ENCODE peak calls at places on chromosome X, in five cellular contexts. U is lower lobe of right lung, I is ovary, T is breast epithelium, D is fibroblast of lung. M is an unnamed sample.

GRCh38 chrX:134533952-134534351 is 74.0 kb downstream of the HPRT1 start:
- DNase-seq in T (no peak), D (no peak), U (no peak), I (no peak), M (no peak)

GRCh38 chrX:10048076-10048475 is 80.9 kb downstream of the CLDN34 start:
- DNase-seq in D (no peak), U (no peak), I (no peak), T (no peak), M (peak; percentile 57)

GRCh38 chrX:45322382-45322781 is 121.7 kb upstream of the DIPK2B start:
- DNase-seq in U (no peak), T (no peak), D (peak; percentile 87), I (peak; percentile 56), M (peak; percentile 43)

GRCh38 chrX:130419263-130419662 is 17.5 kb downstream of the RBMX2 start:
- DNase-seq in I (no peak), D (no peak), U (no peak), T (no peak), M (no peak)

GRCh38 chrX:149124526-149125108 is 380.5 kb downstream of the IDS start:
- DNase-seq in D (no peak), I (no peak), T (no peak), U (no peak), M (no peak)

GRCh38 chrX:56785442-56785841 is 56.4 kb downstream of the NBDY start:
- DNase-seq in U (no peak), I (no peak), T (no peak), D (no peak), M (no peak)

GRCh38 chrX:26918633-26919032 is 544.5 kb downstream of the PPP4R3C start:
- DNase-seq in D (peak; percentile 14), T (no peak), I (no peak), U (no peak), M (peak; percentile 46)

GRCh38 chrX:121179972-121180371 is 132.6 kb downstream of the GLUD2 start:
- DNase-seq in D (no peak), I (no peak), U (no peak), T (no peak), M (no peak)

GRCh38 chrX:149638860-149639259 is 7.3 kb upstream of the TMEM185A start:
- DNase-seq in T (no peak), D (no peak), U (no peak), I (no peak), M (no peak)

GRCh38 chrX:49725401-49725800 is 29.6 kb upstream of the PAGE1 start:
- DNase-seq in T (no peak), U (no peak), D (no peak), I (no peak), M (no peak)

GRCh38 chrX:15738686-15739016 is 581 bp downstream of the CA5B start:
- DNase-seq in U (no peak), T (no peak), D (no peak), I (no peak), M (no peak)

GRCh38 chrX:16930392-16930791 is 16.1 kb upstream of the REPS2 start:
- DNase-seq in I (no peak), T (no peak), U (no peak), D (peak; percentile 47), M (no peak)

GRCh38 chrX:30865020-30865419 is 24.0 kb downstream of the TAB3 start:
- DNase-seq in D (no peak), T (no peak), I (no peak), U (no peak), M (no peak)

GRCh38 chrX:154918060-154918483 is 31.9 kb downstream of the F8A1 start:
- DNase-seq in D (peak; percentile 83), U (no peak), T (peak; percentile 51), I (peak; percentile 79), M (no peak)

GRCh38 chrX:57771689-57772088 is 91.6 kb upstream of the NLRP2B start:
- DNase-seq in U (no peak), T (no peak), D (no peak), I (no peak), M (no peak)

GRCh38 chrX:135382260-135382659 is 39.5 kb upstream of the SMIM10L2A start:
- DNase-seq in I (no peak), T (no peak), D (no peak), U (no peak), M (no peak)

GRCh38 chrX:41035582-41035981 is 49.7 kb upstream of the USP9X start:
- DNase-seq in U (no peak), D (no peak), T (no peak), I (no peak), M (no peak)

GRCh38 chrX:103918050-103918449 is 44.4 kb upstream of the TMSB15B start:
- DNase-seq in T (no peak), U (peak; percentile 43), I (peak; percentile 68), D (peak; percentile 59), M (peak; percentile 79)

GRCh38 chrX:137194164-137194563 is 160.4 kb upstream of the GPR101 start:
- DNase-seq in I (no peak), D (peak; percentile 27), U (no peak), T (no peak), M (no peak)

GRCh38 chrX:101388604-101389003 is 2.2 kb upstream of the RPL36A start:
- DNase-seq in U (no peak), T (no peak), I (no peak), D (no peak), M (no peak)

GRCh38 chrX:16722481-16722880 is 3.1 kb downstream of the SYAP1 start:
- DNase-seq in U (no peak), I (no peak), T (no peak), D (no peak), M (no peak)

GRCh38 chrX:134764202-134764785 is 106.0 kb upstream of the PLAC1 start:
- DNase-seq in D (peak; percentile 43), T (no peak), I (no peak), U (no peak), M (no peak)

DNA sequence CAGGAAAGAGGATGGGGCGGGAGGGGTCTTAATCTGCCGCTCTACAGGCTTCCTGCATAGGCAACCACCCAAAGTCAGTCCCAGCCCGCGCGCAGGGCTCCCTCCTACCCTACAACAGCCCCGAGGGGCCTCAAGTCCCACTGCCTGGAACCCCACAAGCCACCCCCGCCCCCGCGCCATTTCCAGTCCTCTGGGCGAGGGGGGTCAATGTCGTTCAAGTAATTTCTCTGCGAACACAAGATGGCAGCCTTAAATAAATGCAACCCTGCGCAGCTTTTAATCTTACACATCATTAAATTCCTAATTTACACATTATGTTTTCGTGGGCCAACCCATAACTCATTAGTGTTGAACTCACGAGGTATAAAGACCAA is 92.9 kb downstream of the BCOR start:
- DNase-seq in I (no peak), T (no peak), D (no peak), U (no peak), M (no peak)
- H3K27ac ChIP-seq in I (no peak overlapping the region), T (no peak overlapping the region), D (no peak overlapping the region), U (no peak overlapping the region), M (no peak overlapping the region)

GRCh38 chrX:24526616-24527015 is 61.5 kb downstream of the PDK3 start:
- DNase-seq in T (no peak), D (no peak), I (no peak), U (no peak), M (no peak)

GRCh38 chrX:24525455-24525854 is 60.4 kb downstream of the PDK3 start:
- DNase-seq in D (no peak), U (no peak), I (no peak), T (no peak), M (no peak)

DNA sequence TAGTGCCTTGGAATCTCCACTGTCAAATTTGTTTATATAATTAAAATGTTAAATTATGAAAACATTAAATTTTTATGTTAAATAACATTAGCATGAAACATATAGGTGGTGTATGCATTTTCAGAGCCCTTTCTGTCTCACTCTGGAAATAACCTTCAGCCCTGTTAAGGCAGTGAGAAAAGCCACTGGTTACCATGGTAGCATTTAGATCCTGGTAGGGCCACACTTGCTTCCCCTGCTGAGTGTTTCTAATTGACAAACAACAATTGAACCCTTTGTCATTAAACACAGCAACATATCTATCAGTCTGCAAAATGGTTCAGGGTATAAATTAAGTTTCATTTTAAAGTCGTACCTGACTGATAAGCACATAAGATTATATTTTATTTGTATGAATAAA is 63.5 kb downstream of the PDK3 start:
- DNase-seq in U (no peak), I (no peak), T (no peak), D (no peak), M (no peak)
- H3K4me3 ChIP-seq in U (no peak overlapping the region), I (no peak overlapping the region), T (no peak overlapping the region), D (no peak overlapping the region), M (no peak overlapping the region)

GRCh38 chrX:21947671-21948070 is 7.2 kb downstream of the SMS start:
- DNase-seq in T (no peak), D (no peak), I (no peak), U (no peak), M (no peak)

GRCh38 chrX:21940356-21940829 is at the start of gene SMS:
- DNase-seq in T (peak; percentile 57), I (peak; percentile 81), U (peak; percentile 83), D (peak; percentile 77), M (peak; percentile 92)

GRCh38 chrX:21944136-21944615 is 3.7 kb downstream of the SMS start:
- DNase-seq in U (no peak), T (no peak), D (no peak), I (no peak), M (no peak)

GRCh38 chrX:21946925-21947641 is 6.6 kb downstream of the SMS start:
- DNase-seq in D (no peak), I (no peak), U (no peak), T (no peak), M (no peak)

DNA sequence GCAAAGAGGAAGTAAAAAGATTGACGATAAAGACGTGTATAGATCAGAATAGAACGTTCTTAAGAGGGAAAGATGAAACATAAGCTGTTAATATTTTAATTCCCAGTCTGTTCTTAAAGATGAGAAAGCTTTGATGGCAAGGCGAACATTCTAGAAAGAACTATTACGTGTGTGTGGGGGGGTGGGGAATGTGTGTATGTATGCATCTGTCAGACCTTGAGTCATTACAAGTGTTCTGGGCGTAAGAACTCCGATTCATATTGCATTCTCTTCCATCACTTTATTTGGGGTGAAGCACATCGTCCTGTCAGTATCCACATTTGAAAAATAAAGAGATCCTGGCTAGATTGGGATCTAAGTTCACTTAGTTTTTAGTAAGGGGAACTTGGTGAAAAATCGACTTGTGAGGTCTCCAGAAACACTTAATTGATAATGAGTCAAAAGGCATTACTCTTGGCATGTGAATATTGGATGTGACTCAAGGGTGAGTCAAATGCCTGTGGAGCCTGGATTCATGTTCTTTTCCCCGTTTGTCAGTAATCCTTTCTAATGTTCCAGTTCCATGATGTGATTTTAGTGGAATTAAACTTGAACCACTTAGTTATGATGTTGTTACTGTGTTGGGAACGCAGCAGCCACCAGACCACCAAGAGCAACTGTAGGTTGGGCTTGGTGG is 3.1 kb downstream of the SMS start:
- DNase-seq in T (no peak), U (no peak), I (no peak), D (peak; percentile 89), M (no peak)
- H3K27ac ChIP-seq in T (peak overlapping the region; percentile 5), U (no peak overlapping the region), I (no peak overlapping the region), D (peak overlapping the region; percentile 78), M (no peak overlapping the region)

DNA sequence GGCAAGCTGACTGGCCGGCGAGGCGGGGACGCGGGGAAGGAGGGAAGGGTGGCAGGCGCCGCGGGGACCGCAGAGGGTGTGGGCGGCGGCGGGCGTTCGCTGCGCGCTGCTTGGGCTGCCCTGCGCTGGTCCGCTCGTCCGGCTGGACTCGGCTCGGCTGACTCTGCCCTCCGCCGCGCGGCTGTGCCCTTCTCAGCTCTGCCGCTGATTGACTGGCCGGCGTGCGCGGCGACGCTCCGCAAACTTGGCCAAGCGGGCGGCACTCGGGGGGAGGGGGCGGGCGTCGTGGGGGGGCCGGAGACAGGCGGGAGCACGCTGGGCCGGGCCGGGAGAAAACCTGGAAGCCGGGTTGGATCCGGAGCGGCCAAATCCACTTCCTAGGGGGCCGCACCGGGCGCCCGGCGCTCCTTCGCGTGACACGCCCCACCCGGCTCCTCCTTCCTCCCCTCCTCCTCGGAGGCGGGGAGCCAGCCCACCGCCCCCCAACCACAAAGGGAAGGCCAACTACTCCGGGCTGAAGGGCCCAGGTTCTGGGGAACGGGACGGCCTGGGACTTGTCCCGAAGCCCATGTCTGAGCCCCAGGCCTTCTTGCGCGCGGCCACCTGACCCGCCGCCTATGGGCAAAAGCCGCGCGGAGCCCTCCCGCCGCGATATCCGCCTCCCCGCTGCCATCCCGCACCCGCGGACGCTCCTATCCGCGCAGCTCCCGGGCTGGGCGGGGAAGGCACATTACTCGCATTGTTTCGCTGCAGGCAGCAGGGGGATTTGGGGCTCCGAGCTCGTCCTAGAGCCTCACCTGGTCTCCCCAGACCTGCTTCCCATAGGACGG is at the start of gene GPC4:
- DNase-seq in T (no peak), D (peak; percentile 54), I (peak; percentile 76), U (peak; percentile 80), M (peak; percentile 89)
- H3K4me3 ChIP-seq in T (peak within 1 kb of the TSS; percentile 57), D (peak within 1 kb of the TSS; percentile 21), I (peak within 1 kb of the TSS; percentile 67), U (peak within 1 kb of the TSS; percentile 62), M (peak within 1 kb of the TSS; percentile 42)

M was measured in aorta.